ENCODE peak calls at places on chromosome 22, in seven cellular contexts. S is effector CD4-positive, alpha-beta T cell; B is midbrain; P is GM23338; C is SW480; V is AG10803; G is GM03348. M is an unnamed sample.

GRCh38 chr22:22576244-22576988 is 17.4 kb upstream of the PRAME start:
- DNase-seq in B (no peak), P (peak; percentile 84), G (peak; percentile 83), V (peak; percentile 29), C (peak; percentile 39), S (no peak), M (peak; percentile 7)

GRCh38 chr22:45358127-45358526 is 48.4 kb downstream of the FAM118A start:
- DNase-seq in G (no peak), P (no peak), B (no peak), S (no peak), V (peak; percentile 4), C (no peak), M (no peak)

GRCh38 chr22:40024201-40025061 is 29.7 kb downstream of the FAM83F start:
- DNase-seq in S (peak; percentile 45), C (peak; percentile 45), B (peak; percentile 57), G (peak; percentile 91), V (peak; percentile 55), P (peak; percentile 93), M (peak; percentile 50)

GRCh38 chr22:28768701-28769393 is 3.6 kb upstream of the CCDC117 start:
- DNase-seq in V (no peak), S (no peak), P (no peak), G (no peak), B (no peak), C (no peak), M (no peak)

GRCh38 chr22:45268958-45269844 is 15.5 kb upstream of the UPK3A start:
- DNase-seq in P (peak; percentile 88), B (peak; percentile 86), V (peak; percentile 55), C (peak; percentile 28), G (peak; percentile 95), S (peak; percentile 94), M (peak; percentile 75)

GRCh38 chr22:33018232-33018864 is 39.8 kb downstream of the SYN3 start:
- DNase-seq in V (peak; percentile 40), S (no peak), G (peak; percentile 84), C (peak; percentile 35), P (peak; percentile 90), B (peak; percentile 65), M (peak; percentile 11)

GRCh38 chr22:21736084-21736642 is 569 bp upstream of the YPEL1 start:
- DNase-seq in S (no peak), C (no peak), B (no peak), V (no peak), P (no peak), G (no peak), M (no peak)

GRCh38 chr22:20583471-20583922 is 76.1 kb downstream of the MED15 start:
- DNase-seq in G (no peak), C (no peak), V (no peak), P (peak; percentile 66), S (no peak), B (peak; percentile 28), M (no peak)

GRCh38 chr22:35627267-35628041 is 10.3 kb upstream of the MB start:
- DNase-seq in V (peak; percentile 90), P (peak; percentile 85), B (peak; percentile 44), S (peak; percentile 36), G (peak; percentile 88), C (peak; percentile 82), M (peak; percentile 42)

GRCh38 chr22:44024288-44024908 is at the start of gene PARVB:
- DNase-seq in C (peak; percentile 47), P (peak; percentile 42), B (peak; percentile 26), S (no peak), V (peak; percentile 28), G (peak; percentile 61), M (no peak)

M was measured in NCI-H1436.